ENCODE peak calls at places on chromosome 4, in nine cellular contexts. F is GM23248, E is tibial artery, U is small intestine, Z is body of pancreas, B is endothelial cell of umbilical vein, C is sigmoid colon, X is lung, Y is esophagus squamous epithelium. M is an unnamed sample.
A peak's percentile ranks its signal among the peaks of the same experiment; 100 is the strongest.

GRCh38 chr4:167956676-167957075 is 135.7 kb upstream of the ANXA10 start:
- DNase-seq in F (no peak), E (no peak), U (no peak), Z (no peak), B (peak; percentile 28), C (no peak), X (no peak), Y (no peak), M (no peak)

GRCh38 chr4:26891867-26892266 is 31.2 kb downstream of the STIM2 start:
- DNase-seq in F (no peak), E (no peak), U (no peak), Z (no peak), B (no peak), C (no peak), X (no peak), Y (no peak), M (no peak)

GRCh38 chr4:20422398-20422797 is 170.7 kb downstream of the SLIT2 start:
- DNase-seq in F (peak; percentile 70), E (no peak), U (peak; percentile 79), Z (peak; percentile 56), B (peak; percentile 78), C (peak; percentile 67), X (peak; percentile 39), Y (no peak), M (peak; percentile 78)

GRCh38 chr4:3340703-3341088 is 47.9 kb downstream of the RGS12 start:
- DNase-seq in F (no peak), E (no peak), U (peak; percentile 11), Z (peak; percentile 97), B (no peak), C (no peak), X (peak; percentile 81), Y (no peak), M (no peak)

GRCh38 chr4:1842993-1843448 is 12.9 kb downstream of the LETM1 start:
- DNase-seq in F (peak; percentile 95), E (no peak), U (no peak), Z (no peak), B (peak; percentile 40), C (no peak), X (no peak), Y (no peak), M (no peak)

GRCh38 chr4:158850800-158851644 is 82.2 kb downstream of the FNIP2 start:
- DNase-seq in F (peak; percentile 57), E (no peak), U (peak; percentile 24), Z (no peak), B (peak; percentile 66), C (no peak), X (no peak), Y (no peak), M (no peak)

GRCh38 chr4:10036926-10037325 is 15.6 kb upstream of the SLC2A9 start:
- DNase-seq in F (no peak), E (no peak), U (no peak), Z (no peak), B (no peak), C (no peak), X (no peak), Y (no peak), M (no peak)

GRCh38 chr4:88130544-88131305 is 27.7 kb downstream of the ABCG2 start:
- DNase-seq in F (no peak), E (no peak), U (peak; percentile 58), Z (no peak), B (no peak), C (no peak), X (no peak), Y (no peak), M (no peak)

GRCh38 chr4:107655289-107655688 is 64.7 kb downstream of the PAPSS1 start:
- DNase-seq in F (no peak), E (no peak), U (no peak), Z (no peak), B (no peak), C (no peak), X (no peak), Y (no peak), M (no peak)

GRCh38 chr4:184856277-184856609 is 30.5 kb upstream of the ACSL1 start:
- DNase-seq in F (no peak), E (no peak), U (no peak), Z (no peak), B (no peak), C (no peak), X (no peak), Y (no peak), M (no peak)

GRCh38 chr4:40749717-40750460 is at the start of gene NSUN7:
- DNase-seq in F (peak; percentile 38), E (peak; percentile 80), U (peak; percentile 75), Z (peak; percentile 94), B (peak; percentile 10), C (peak; percentile 75), X (peak; percentile 84), Y (no peak), M (no peak)

DNA sequence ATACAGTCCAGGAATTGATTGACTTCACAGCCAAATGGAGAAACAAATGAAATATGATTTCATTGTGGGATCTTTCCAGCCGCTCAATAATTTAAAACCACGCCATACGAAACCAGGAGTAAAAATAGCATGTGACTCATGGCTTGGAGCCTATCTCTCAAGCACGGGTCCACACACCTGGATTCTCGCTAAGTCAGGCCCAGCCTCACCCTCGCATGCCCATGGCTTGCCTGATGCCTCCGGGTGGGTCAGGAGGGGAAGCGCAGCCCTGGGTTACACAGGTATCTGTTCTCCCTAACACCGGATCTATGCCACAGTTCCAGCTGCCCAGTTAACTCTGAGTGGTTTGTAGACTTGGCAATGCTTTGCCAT is 5.6 kb upstream of the ABLIM2 start:
- DNase-seq in F (no peak), E (no peak), U (no peak), Z (peak; percentile 80), B (no peak), C (no peak), X (no peak), Y (no peak), M (no peak)
- H3K4me1 ChIP-seq in F (no peaks in the 10 kb centered on the region), E (peaks cover 13% of the 10 kb centered on the region), U (peaks cover 3% of the 10 kb centered on the region), Z (peaks cover 29% of the 10 kb centered on the region), B (peaks cover 5% of the 10 kb centered on the region), C (peaks cover 8% of the 10 kb centered on the region), X (peaks cover 12% of the 10 kb centered on the region), Y (peaks cover 17% of the 10 kb centered on the region), M (no peaks in the 10 kb centered on the region)

GRCh38 chr4:147096667-147097604 is 151.3 kb upstream of the TTC29 start:
- DNase-seq in F (peak; percentile 70), E (no peak), U (peak; percentile 56), Z (no peak), B (peak; percentile 63), C (no peak), X (no peak), Y (no peak), M (no peak)
- H3K4me3 ChIP-seq in F (no peak overlapping the region), E (no peak overlapping the region), U (no peak overlapping the region), Z (no peak overlapping the region), B (no peak overlapping the region), C (no peak overlapping the region), X (no peak overlapping the region), Y (no peak overlapping the region), M (no peak overlapping the region)

GRCh38 chr4:13525606-13526281 is 18.6 kb downstream of the NKX3-2 start:
- DNase-seq in F (no peak), E (no peak), U (no peak), Z (no peak), B (no peak), C (no peak), X (no peak), Y (no peak), M (no peak)

GRCh38 chr4:13523591-13524503 is 20.5 kb downstream of the NKX3-2 start:
- DNase-seq in F (no peak), E (no peak), U (no peak), Z (no peak), B (no peak), C (no peak), X (no peak), Y (no peak), M (no peak)

GRCh38 chr4:13526658-13527057 is 17.6 kb downstream of the NKX3-2 start:
- DNase-seq in F (no peak), E (no peak), U (no peak), Z (no peak), B (no peak), C (no peak), X (no peak), Y (no peak), M (no peak)

GRCh38 chr4:13523105-13523477 is 21.2 kb downstream of the NKX3-2 start:
- DNase-seq in F (no peak), E (no peak), U (no peak), Z (no peak), B (no peak), C (no peak), X (no peak), Y (no peak), M (no peak)

DNA sequence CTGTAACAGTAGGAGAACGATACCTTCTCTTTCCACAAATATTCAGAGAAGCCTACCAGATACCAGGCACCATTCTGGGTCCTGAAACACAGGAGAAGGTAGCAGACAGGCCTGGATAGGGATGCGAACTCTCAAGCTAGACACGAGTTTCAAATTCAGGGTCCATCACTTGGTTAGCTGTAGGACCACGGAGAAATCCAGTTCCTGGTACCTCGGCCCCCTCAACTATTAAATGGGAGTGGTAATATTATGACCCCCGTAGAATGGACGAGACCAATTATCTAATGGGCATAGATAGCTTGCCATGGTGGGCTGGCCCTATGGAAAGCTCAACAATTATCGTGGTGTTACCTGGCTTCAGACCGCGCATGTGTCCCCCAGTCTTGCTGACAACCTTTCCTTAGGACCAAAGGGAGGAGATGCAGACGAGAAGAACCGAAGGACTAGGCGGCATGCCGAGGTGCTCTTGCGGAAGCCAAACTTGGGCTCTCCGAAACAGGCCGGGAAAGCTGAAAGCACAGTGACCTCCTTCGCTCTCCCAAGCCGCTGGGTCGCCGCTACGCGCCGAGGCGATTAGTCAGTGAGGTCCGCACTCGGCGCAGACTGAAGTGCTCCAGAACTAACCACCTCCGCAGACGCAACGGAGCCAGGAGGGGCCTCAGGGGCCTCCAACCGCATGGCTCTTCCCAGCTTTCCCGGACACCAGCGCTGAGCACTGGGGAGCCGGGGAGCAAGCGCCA is 19.6 kb downstream of the NKX3-2 start:
- DNase-seq in F (peak; percentile 36), E (no peak), U (no peak), Z (no peak), B (no peak), C (no peak), X (no peak), Y (no peak), M (no peak)
- H3K27me3 ChIP-seq in F (peaks cover 95% of the 10 kb centered on the region), E (peaks cover 84% of the 10 kb centered on the region), U (peaks cover 6% of the 10 kb centered on the region), Z (peaks cover 54% of the 10 kb centered on the region), B (peaks cover 96% of the 10 kb centered on the region), C (peaks cover 48% of the 10 kb centered on the region), X (peaks cover 15% of the 10 kb centered on the region), Y (peaks cover 99% of the 10 kb centered on the region), M (no peaks in the 10 kb centered on the region)

GRCh38 chr4:102501176-102501634 is at the start of gene NFKB1:
- DNase-seq in F (peak; percentile 84), E (peak; percentile 80), U (peak; percentile 72), Z (peak; percentile 72), B (peak; percentile 81), C (peak; percentile 82), X (peak; percentile 81), Y (peak; percentile 8), M (no peak)

GRCh38 chr4:102500371-102501175 is 586 bp upstream of the NFKB1 start:
- DNase-seq in F (peak; percentile 80), E (peak; percentile 80), U (peak; percentile 39), Z (peak; percentile 77), B (peak; percentile 61), C (peak; percentile 78), X (peak; percentile 56), Y (no peak), M (peak; percentile 30)

GRCh38 chr4:102503831-102504786 is 3.0 kb downstream of the NFKB1 start:
- DNase-seq in F (no peak), E (no peak), U (peak; percentile 16), Z (no peak), B (no peak), C (no peak), X (no peak), Y (no peak), M (no peak)

GRCh38 chr4:102503301-102503746 is 2.2 kb downstream of the NFKB1 start:
- DNase-seq in F (no peak), E (no peak), U (peak; percentile 37), Z (no peak), B (peak; percentile 16), C (no peak), X (no peak), Y (no peak), M (no peak)

GRCh38 chr4:102501635-102502382 is 650 bp downstream of the NFKB1 start:
- DNase-seq in F (peak; percentile 87), E (peak; percentile 87), U (peak; percentile 89), Z (peak; percentile 82), B (peak; percentile 63), C (peak; percentile 90), X (peak; percentile 90), Y (peak; percentile 40), M (peak; percentile 85)
- H3K4me1 ChIP-seq in F (peaks cover 40% of the 10 kb centered on the region), E (peaks cover 23% of the 10 kb centered on the region), U (peaks cover 2% of the 10 kb centered on the region), Z (peaks cover 42% of the 10 kb centered on the region), B (peaks cover 22% of the 10 kb centered on the region), C (peaks cover 36% of the 10 kb centered on the region), X (no peaks in the 10 kb centered on the region), Y (peaks cover 11% of the 10 kb centered on the region), M (peaks cover 38% of the 10 kb centered on the region)